ENCODE peak calls at places on chromosomes 1 and 21, in four cellular contexts. B, R, S and Q are unnamed samples.

GRCh38 chr1:203599875-203600781 is 26.5 kb upstream of the ATP2B4 start:
- DNase-seq in R (no peak), B (no peak), S (no peak), Q (no peak)

GRCh38 chr1:84259376-84259775 is 42.1 kb upstream of the SAMD13 start:
- DNase-seq in B (no peak), R (no peak), S (no peak), Q (no peak)

GRCh38 chr1:56073206-56073605 is 506.2 kb downstream of the PLPP3 start:
- DNase-seq in B (no peak), S (no peak), R (no peak), Q (no peak)

GRCh38 chr1:50697440-50698421 is 262.3 kb downstream of the FAF1 start:
- DNase-seq in B (no peak), S (peak; percentile 40), R (no peak), Q (no peak)

GRCh38 chr1:215397106-215397505 is 170.0 kb upstream of the KCTD3 start:
- DNase-seq in R (no peak), S (no peak), B (no peak), Q (no peak)

GRCh38 chr21:32216293-32216692 is 62.6 kb downstream of the MIS18A start:
- DNase-seq in R (no peak), B (no peak), S (no peak), Q (no peak)

GRCh38 chr1:217554849-217555248 is 76.0 kb downstream of the GPATCH2 start:
- DNase-seq in R (no peak), B (peak; percentile 20), S (no peak), Q (no peak)

GRCh38 chr1:240663160-240663879 is 51.4 kb upstream of the GREM2 start:
- DNase-seq in S (no peak), B (no peak), R (no peak), Q (no peak)

GRCh38 chr1:49060766-49061165 is 284.1 kb upstream of the BEND5 start:
- DNase-seq in B (no peak), R (no peak), S (peak; percentile 63), Q (no peak)

GRCh38 chr1:2612591-2613365 is 20.0 kb downstream of the MMEL1 start:
- DNase-seq in B (no peak), R (no peak), S (no peak), Q (peak; percentile 33)

GRCh38 chr1:233293556-233294446 is 1.7 kb downstream of the PCNX2 start:
- DNase-seq in B (peak; percentile 4), S (no peak), R (no peak), Q (no peak)

GRCh38 chr1:101239095-101240040 is 2.5 kb downstream of the S1PR1 start:
- DNase-seq in S (no peak), R (no peak), B (no peak), Q (no peak)

GRCh38 chr1:91752324-91752723 is 133.6 kb downstream of the TGFBR3 start:
- DNase-seq in B (no peak), S (no peak), R (no peak), Q (no peak)

GRCh38 chr1:64675718-64676345 is 69.0 kb upstream of the RAVER2 start:
- DNase-seq in B (no peak), R (peak; percentile 6), S (peak; percentile 50), Q (no peak)

GRCh38 chr1:22142315-22143064 is 407 bp downstream of the WNT4 start:
- DNase-seq in B (peak; percentile 45), R (peak; percentile 36), S (no peak), Q (no peak)

GRCh38 chr1:201771466-201771865 is 57.5 kb upstream of the IPO9 start:
- DNase-seq in R (no peak), B (peak; percentile 71), S (peak; percentile 93), Q (no peak)

GRCh38 chr1:55124470-55124869 is 85.1 kb downstream of the PCSK9 start:
- DNase-seq in B (peak; percentile 68), S (no peak), R (no peak), Q (no peak)

GRCh38 chr1:167210966-167211674 is 9.6 kb upstream of the POU2F1 start:
- DNase-seq in B (peak; percentile 88), R (no peak), S (no peak), Q (no peak)

GRCh38 chr1:162165528-162165927 is 96.0 kb downstream of the NOS1AP start:
- DNase-seq in R (no peak), B (no peak), S (no peak), Q (no peak)

GRCh38 chr1:182863940-182864339 is 24.8 kb downstream of the DHX9 start:
- DNase-seq in B (no peak), S (no peak), R (no peak), Q (no peak)
- H3K36me3 ChIP-seq in B (peaks cover 80% of the 10 kb centered on the region), S (peaks cover 97% of the 10 kb centered on the region), R (peaks cover 99% of the 10 kb centered on the region), Q (peaks cover 100% of the 10 kb centered on the region)

GRCh38 chr21:42527489-42528158 is 14.0 kb downstream of the SLC37A1 start:
- DNase-seq in S (no peak), R (no peak), B (no peak), Q (no peak)
- H3K27ac ChIP-seq in S (no peak overlapping the region), R (no peak overlapping the region), B (no peak overlapping the region), Q (peak overlapping the region; percentile 56)

GRCh38 chr1:147824776-147825175 is 64.4 kb upstream of the GJA5 start:
- DNase-seq in R (no peak), S (no peak), B (no peak), Q (no peak)

GRCh38 chr1:147821883-147822282 is 61.5 kb upstream of the GJA5 start:
- DNase-seq in S (peak; percentile 80), R (no peak), B (no peak), Q (no peak)

GRCh38 chr1:147822292-147822691 is 61.9 kb upstream of the GJA5 start:
- DNase-seq in S (peak; percentile 34), B (no peak), R (no peak), Q (no peak)

GRCh38 chr1:147826259-147826658 is 65.9 kb upstream of the GJA5 start:
- DNase-seq in B (no peak), R (no peak), S (no peak), Q (no peak)

DNA sequence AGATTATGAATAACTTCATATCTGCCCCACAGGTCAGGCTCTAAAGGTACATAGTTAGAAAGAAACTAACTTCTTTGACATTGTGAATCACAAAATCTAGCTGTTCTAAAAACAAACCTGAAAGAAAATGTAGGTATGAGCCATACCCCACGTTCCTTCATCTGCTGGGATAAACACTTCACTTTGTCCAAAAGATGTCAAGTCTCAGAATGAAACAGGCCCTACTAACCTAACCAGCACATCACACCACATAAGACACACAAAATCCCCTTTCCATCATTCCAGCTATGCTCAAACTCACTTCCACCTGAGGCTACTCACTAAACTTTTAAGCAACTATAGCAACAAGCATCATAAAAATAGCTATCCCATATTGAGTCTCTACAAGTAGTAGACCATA is 65.2 kb upstream of the GJA5 start:
- DNase-seq in B (no peak), R (no peak), S (no peak), Q (no peak)
- TF ChIP-seq CTCF in B (no peak), R (no peak), S (no peak), Q (no peak)

GRCh38 chr1:153933420-153933819 is 10.6 kb upstream of the GATAD2B start:
- DNase-seq in R (no peak), S (no peak), B (no peak), Q (peak; percentile 54)
- H3K36me3 ChIP-seq in R (peaks cover 76% of the 10 kb centered on the region), S (peaks cover 43% of the 10 kb centered on the region), B (peaks cover 14% of the 10 kb centered on the region), Q (peaks cover 86% of the 10 kb centered on the region)

GRCh38 chr1:155226910-155227260 is 18.4 kb downstream of the MTX1 start:
- DNase-seq in R (peak; percentile 79), S (peak; percentile 46), B (peak; percentile 48), Q (peak; percentile 80)
- H3K27ac ChIP-seq in R (peak overlapping the region; percentile 86), S (peak overlapping the region; percentile 31), B (peak overlapping the region; percentile 69), Q (peak overlapping the region; percentile 84)